ENCODE peak calls at places on chromosomes 2 and 18, in five cellular contexts. One of them, this sample, is unnamed.

GRCh38 chr2:72150157-72150960 is 2.7 kb upstream of the CYP26B1 start:
- DNase-seq in A549: peak
- DNase-seq in activated CD4-positive, alpha-beta T cell treated with anti-CD3 and anti-CD28 coated beads, Interleukin-2, amount 50 U/mL, for 4 hours: peak
- DNase-seq in DND-41: peak
- DNase-seq in HTR-8/SVneo: peak
- DNase-seq in this sample: peak

GRCh38 chr2:72988726-72989273 is 71.5 kb downstream of the EMX1 start:
- DNase-seq in A549: no peak
- DNase-seq in activated CD4-positive, alpha-beta T cell treated with anti-CD3 and anti-CD28 coated beads, Interleukin-2, amount 50 U/mL, for 4 hours: no peak
- DNase-seq in DND-41: no peak
- DNase-seq in HTR-8/SVneo: no peak
- DNase-seq in this sample: no peak

GRCh38 chr2:40127890-40128548 is 323.9 kb downstream of the SLC8A1 start:
- DNase-seq in A549: no peak
- DNase-seq in activated CD4-positive, alpha-beta T cell treated with anti-CD3 and anti-CD28 coated beads, Interleukin-2, amount 50 U/mL, for 4 hours: no peak
- DNase-seq in DND-41: no peak
- DNase-seq in HTR-8/SVneo: peak
- DNase-seq in this sample: no peak

GRCh38 chr2:20990446-20990988 is 53.4 kb downstream of the APOB start:
- DNase-seq in A549: no peak
- DNase-seq in activated CD4-positive, alpha-beta T cell treated with anti-CD3 and anti-CD28 coated beads, Interleukin-2, amount 50 U/mL, for 4 hours: no peak
- DNase-seq in DND-41: no peak
- DNase-seq in HTR-8/SVneo: no peak
- DNase-seq in this sample: no peak

GRCh38 chr2:163800889-163801498 is 65.2 kb upstream of the FIGN start:
- DNase-seq in A549: no peak
- DNase-seq in activated CD4-positive, alpha-beta T cell treated with anti-CD3 and anti-CD28 coated beads, Interleukin-2, amount 50 U/mL, for 4 hours: no peak
- DNase-seq in DND-41: no peak
- DNase-seq in HTR-8/SVneo: peak
- DNase-seq in this sample: no peak

GRCh38 chr18:11310476-11311086 is 161.2 kb upstream of the PIEZO2 start:
- DNase-seq in A549: peak
- DNase-seq in activated CD4-positive, alpha-beta T cell treated with anti-CD3 and anti-CD28 coated beads, Interleukin-2, amount 50 U/mL, for 4 hours: no peak
- DNase-seq in DND-41: peak
- DNase-seq in HTR-8/SVneo: no peak
- DNase-seq in this sample: peak

GRCh38 chr2:23541453-23542334 is 156.7 kb downstream of the KLHL29 start:
- DNase-seq in A549: no peak
- DNase-seq in activated CD4-positive, alpha-beta T cell treated with anti-CD3 and anti-CD28 coated beads, Interleukin-2, amount 50 U/mL, for 4 hours: no peak
- DNase-seq in DND-41: no peak
- DNase-seq in HTR-8/SVneo: no peak
- DNase-seq in this sample: no peak

GRCh38 chr18:63336366-63337099 is 17.0 kb upstream of the BCL2 start:
- DNase-seq in A549: peak
- DNase-seq in activated CD4-positive, alpha-beta T cell treated with anti-CD3 and anti-CD28 coated beads, Interleukin-2, amount 50 U/mL, for 4 hours: no peak
- DNase-seq in DND-41: no peak
- DNase-seq in HTR-8/SVneo: peak
- DNase-seq in this sample: no peak

GRCh38 chr2:143521404-143521803 is 392.2 kb downstream of the ARHGAP15 start:
- DNase-seq in A549: no peak
- DNase-seq in activated CD4-positive, alpha-beta T cell treated with anti-CD3 and anti-CD28 coated beads, Interleukin-2, amount 50 U/mL, for 4 hours: no peak
- DNase-seq in DND-41: no peak
- DNase-seq in HTR-8/SVneo: no peak
- DNase-seq in this sample: no peak

GRCh38 chr2:170972508-170973224 is 43.6 kb downstream of the GORASP2 start:
- DNase-seq in A549: no peak
- DNase-seq in activated CD4-positive, alpha-beta T cell treated with anti-CD3 and anti-CD28 coated beads, Interleukin-2, amount 50 U/mL, for 4 hours: no peak
- DNase-seq in DND-41: no peak
- DNase-seq in HTR-8/SVneo: no peak
- DNase-seq in this sample: no peak

GRCh38 chr2:28976584-28976983 is 4.5 kb upstream of the TOGARAM2 start:
- DNase-seq in A549: no peak
- DNase-seq in activated CD4-positive, alpha-beta T cell treated with anti-CD3 and anti-CD28 coated beads, Interleukin-2, amount 50 U/mL, for 4 hours: no peak
- DNase-seq in DND-41: no peak
- DNase-seq in HTR-8/SVneo: peak
- DNase-seq in this sample: no peak

GRCh38 chr18:27715751-27716150 is 461.2 kb downstream of the CDH2 start:
- DNase-seq in A549: no peak
- DNase-seq in activated CD4-positive, alpha-beta T cell treated with anti-CD3 and anti-CD28 coated beads, Interleukin-2, amount 50 U/mL, for 4 hours: no peak
- DNase-seq in DND-41: peak
- DNase-seq in HTR-8/SVneo: no peak
- DNase-seq in this sample: no peak

GRCh38 chr2:135944625-135945024 is 40.8 kb downstream of the DARS1 start:
- DNase-seq in A549: no peak
- DNase-seq in activated CD4-positive, alpha-beta T cell treated with anti-CD3 and anti-CD28 coated beads, Interleukin-2, amount 50 U/mL, for 4 hours: no peak
- DNase-seq in DND-41: no peak
- DNase-seq in HTR-8/SVneo: no peak
- DNase-seq in this sample: no peak

GRCh38 chr18:27843783-27844415 is 333.0 kb downstream of the CDH2 start:
- DNase-seq in A549: peak
- DNase-seq in activated CD4-positive, alpha-beta T cell treated with anti-CD3 and anti-CD28 coated beads, Interleukin-2, amount 50 U/mL, for 4 hours: no peak
- DNase-seq in DND-41: peak
- DNase-seq in HTR-8/SVneo: no peak
- DNase-seq in this sample: no peak

GRCh38 chr18:998976-999375 is 94.3 kb downstream of the ADCYAP1 start:
- DNase-seq in A549: no peak
- DNase-seq in activated CD4-positive, alpha-beta T cell treated with anti-CD3 and anti-CD28 coated beads, Interleukin-2, amount 50 U/mL, for 4 hours: no peak
- DNase-seq in DND-41: no peak
- DNase-seq in HTR-8/SVneo: no peak
- DNase-seq in this sample: no peak

GRCh38 chr2:203122317-203122998 is 107.8 kb downstream of the NBEAL1 start:
- DNase-seq in A549: peak
- DNase-seq in activated CD4-positive, alpha-beta T cell treated with anti-CD3 and anti-CD28 coated beads, Interleukin-2, amount 50 U/mL, for 4 hours: no peak
- DNase-seq in DND-41: no peak
- DNase-seq in HTR-8/SVneo: no peak
- DNase-seq in this sample: no peak

GRCh38 chr2:127906206-127906926 is 20.6 kb upstream of the AMMECR1L start:
- DNase-seq in A549: no peak
- DNase-seq in activated CD4-positive, alpha-beta T cell treated with anti-CD3 and anti-CD28 coated beads, Interleukin-2, amount 50 U/mL, for 4 hours: no peak
- DNase-seq in DND-41: no peak
- DNase-seq in HTR-8/SVneo: no peak
- DNase-seq in this sample: no peak

GRCh38 chr2:206259615-206260426 is 14.6 kb upstream of the ZDBF2 start:
- DNase-seq in A549: no peak
- DNase-seq in activated CD4-positive, alpha-beta T cell treated with anti-CD3 and anti-CD28 coated beads, Interleukin-2, amount 50 U/mL, for 4 hours: no peak
- DNase-seq in DND-41: no peak
- DNase-seq in HTR-8/SVneo: no peak
- DNase-seq in this sample: no peak

GRCh38 chr2:217890445-217890844 is 112.3 kb downstream of the TNS1 start:
- DNase-seq in A549: peak
- DNase-seq in activated CD4-positive, alpha-beta T cell treated with anti-CD3 and anti-CD28 coated beads, Interleukin-2, amount 50 U/mL, for 4 hours: no peak
- DNase-seq in DND-41: no peak
- DNase-seq in HTR-8/SVneo: peak
- DNase-seq in this sample: no peak

GRCh38 chr2:237616373-237617304 is 10.7 kb upstream of the LRRFIP1 start:
- DNase-seq in A549: no peak
- DNase-seq in activated CD4-positive, alpha-beta T cell treated with anti-CD3 and anti-CD28 coated beads, Interleukin-2, amount 50 U/mL, for 4 hours: no peak
- DNase-seq in DND-41: no peak
- DNase-seq in HTR-8/SVneo: no peak
- DNase-seq in this sample: no peak

GRCh38 chr18:25503567-25504081 is 151.7 kb upstream of the ZNF521 start:
- DNase-seq in A549: peak
- DNase-seq in activated CD4-positive, alpha-beta T cell treated with anti-CD3 and anti-CD28 coated beads, Interleukin-2, amount 50 U/mL, for 4 hours: no peak
- DNase-seq in DND-41: no peak
- DNase-seq in HTR-8/SVneo: peak
- DNase-seq in this sample: no peak

GRCh38 chr18:44823782-44824181 is 143.1 kb downstream of the SETBP1 start:
- DNase-seq in A549: no peak
- DNase-seq in activated CD4-positive, alpha-beta T cell treated with anti-CD3 and anti-CD28 coated beads, Interleukin-2, amount 50 U/mL, for 4 hours: no peak
- DNase-seq in DND-41: no peak
- DNase-seq in HTR-8/SVneo: no peak
- DNase-seq in this sample: no peak

GRCh38 chr2:234099266-234099665 is 48.8 kb downstream of the SPP2 start:
- DNase-seq in A549: no peak
- DNase-seq in activated CD4-positive, alpha-beta T cell treated with anti-CD3 and anti-CD28 coated beads, Interleukin-2, amount 50 U/mL, for 4 hours: no peak
- DNase-seq in DND-41: no peak
- DNase-seq in HTR-8/SVneo: no peak
- DNase-seq in this sample: no peak

GRCh38 chr2:120397362-120397811 is 51.5 kb downstream of the INHBB start:
- DNase-seq in A549: peak
- DNase-seq in activated CD4-positive, alpha-beta T cell treated with anti-CD3 and anti-CD28 coated beads, Interleukin-2, amount 50 U/mL, for 4 hours: no peak
- DNase-seq in DND-41: no peak
- DNase-seq in HTR-8/SVneo: peak
- DNase-seq in this sample: no peak

GRCh38 chr2:8030694-8031303 is 651.1 kb upstream of the ID2 start:
- DNase-seq in A549: no peak
- DNase-seq in activated CD4-positive, alpha-beta T cell treated with anti-CD3 and anti-CD28 coated beads, Interleukin-2, amount 50 U/mL, for 4 hours: no peak
- DNase-seq in DND-41: no peak
- DNase-seq in HTR-8/SVneo: no peak
- DNase-seq in this sample: no peak

GRCh38 chr2:10180271-10180670 is 57.7 kb downstream of the RRM2 start:
- DNase-seq in A549: no peak
- DNase-seq in activated CD4-positive, alpha-beta T cell treated with anti-CD3 and anti-CD28 coated beads, Interleukin-2, amount 50 U/mL, for 4 hours: no peak
- DNase-seq in DND-41: no peak
- DNase-seq in HTR-8/SVneo: no peak
- DNase-seq in this sample: no peak

GRCh38 chr2:12440731-12441130 is 276.0 kb upstream of the TRIB2 start:
- DNase-seq in A549: no peak
- DNase-seq in activated CD4-positive, alpha-beta T cell treated with anti-CD3 and anti-CD28 coated beads, Interleukin-2, amount 50 U/mL, for 4 hours: no peak
- DNase-seq in DND-41: no peak
- DNase-seq in HTR-8/SVneo: no peak
- DNase-seq in this sample: no peak

GRCh38 chr18:34550156-34550555 is 159.9 kb upstream of the DTNA start:
- DNase-seq in A549: no peak
- DNase-seq in activated CD4-positive, alpha-beta T cell treated with anti-CD3 and anti-CD28 coated beads, Interleukin-2, amount 50 U/mL, for 4 hours: no peak
- DNase-seq in DND-41: no peak
- DNase-seq in HTR-8/SVneo: no peak
- DNase-seq in this sample: no peak

GRCh38 chr2:178628590-178628989 is 148.3 kb downstream of the PLEKHA3 start:
- DNase-seq in A549: no peak
- DNase-seq in activated CD4-positive, alpha-beta T cell treated with anti-CD3 and anti-CD28 coated beads, Interleukin-2, amount 50 U/mL, for 4 hours: no peak
- DNase-seq in DND-41: no peak
- DNase-seq in HTR-8/SVneo: no peak
- DNase-seq in this sample: no peak

GRCh38 chr2:153235516-153235915 is 243.0 kb downstream of the RPRM start:
- DNase-seq in A549: no peak
- DNase-seq in activated CD4-positive, alpha-beta T cell treated with anti-CD3 and anti-CD28 coated beads, Interleukin-2, amount 50 U/mL, for 4 hours: no peak
- DNase-seq in DND-41: peak
- DNase-seq in HTR-8/SVneo: no peak
- DNase-seq in this sample: no peak

GRCh38 chr2:152468832-152469692 is 134.1 kb downstream of the FMNL2 start:
- DNase-seq in A549: peak
- DNase-seq in activated CD4-positive, alpha-beta T cell treated with anti-CD3 and anti-CD28 coated beads, Interleukin-2, amount 50 U/mL, for 4 hours: no peak
- DNase-seq in DND-41: no peak
- DNase-seq in HTR-8/SVneo: no peak
- DNase-seq in this sample: no peak

This sample was measured in GM10248.